ENCODE peak calls at places on chromosomes 2 and 18, in five cellular contexts. One of them, this sample, is unnamed.

GRCh38 chr2:143140864-143141637 is 11.8 kb downstream of the ARHGAP15 start:
- DNase-seq in IMR-90: no peak
- DNase-seq in H1: no peak
- DNase-seq in mesenchymal stem cell: no peak
- DNase-seq in neuronal stem cell: no peak
- DNase-seq in this sample: no peak

GRCh38 chr2:48126180-48126579 is 219.9 kb upstream of the FBXO11 start:
- DNase-seq in mesenchymal stem cell: peak; percentile 73
- DNase-seq in neuronal stem cell: no peak
- DNase-seq in IMR-90: peak; percentile 75
- DNase-seq in H1: no peak
- DNase-seq in this sample: no peak

GRCh38 chr2:147844691-147845607 is at the start of gene ACVR2A:
- DNase-seq in neuronal stem cell: peak; percentile 53
- DNase-seq in H1: no peak
- DNase-seq in mesenchymal stem cell: peak; percentile 68
- DNase-seq in IMR-90: peak; percentile 28
- DNase-seq in this sample: peak; percentile 60

GRCh38 chr2:219402665-219403515 is 15.2 kb upstream of the DNPEP start:
- DNase-seq in IMR-90: peak; percentile 88
- DNase-seq in H1: no peak
- DNase-seq in neuronal stem cell: peak; percentile 75
- DNase-seq in mesenchymal stem cell: peak; percentile 86
- DNase-seq in this sample: peak; percentile 90

GRCh38 chr2:175366814-175367213 is 185.3 kb upstream of the ATP5MC3 start:
- DNase-seq in neuronal stem cell: peak; percentile 41
- DNase-seq in mesenchymal stem cell: peak; percentile 42
- DNase-seq in IMR-90: peak; percentile 43
- DNase-seq in H1: peak; percentile 10
- DNase-seq in this sample: peak; percentile 13

GRCh38 chr2:72883356-72883962 is 3.7 kb upstream of the SPR start:
- DNase-seq in H1: no peak
- DNase-seq in mesenchymal stem cell: peak; percentile 58
- DNase-seq in IMR-90: peak; percentile 46
- DNase-seq in neuronal stem cell: peak; percentile 61
- DNase-seq in this sample: peak; percentile 70

GRCh38 chr18:3595282-3596273 is 145.6 kb downstream of the TGIF1 start:
- DNase-seq in H1: no peak
- DNase-seq in IMR-90: peak; percentile 98
- DNase-seq in mesenchymal stem cell: peak; percentile 99
- DNase-seq in neuronal stem cell: no peak
- DNase-seq in this sample: peak; percentile 78

GRCh38 chr2:186761814-186762213 is 68.0 kb downstream of the FAM171B start:
- DNase-seq in H1: no peak
- DNase-seq in IMR-90: no peak
- DNase-seq in mesenchymal stem cell: no peak
- DNase-seq in neuronal stem cell: no peak
- DNase-seq in this sample: no peak

GRCh38 chr2:174729797-174730529 is 34.3 kb downstream of the CHRNA1 start:
- DNase-seq in neuronal stem cell: no peak
- DNase-seq in IMR-90: peak; percentile 10
- DNase-seq in H1: peak; percentile 29
- DNase-seq in mesenchymal stem cell: peak; percentile 15
- DNase-seq in this sample: peak; percentile 72

DNA sequence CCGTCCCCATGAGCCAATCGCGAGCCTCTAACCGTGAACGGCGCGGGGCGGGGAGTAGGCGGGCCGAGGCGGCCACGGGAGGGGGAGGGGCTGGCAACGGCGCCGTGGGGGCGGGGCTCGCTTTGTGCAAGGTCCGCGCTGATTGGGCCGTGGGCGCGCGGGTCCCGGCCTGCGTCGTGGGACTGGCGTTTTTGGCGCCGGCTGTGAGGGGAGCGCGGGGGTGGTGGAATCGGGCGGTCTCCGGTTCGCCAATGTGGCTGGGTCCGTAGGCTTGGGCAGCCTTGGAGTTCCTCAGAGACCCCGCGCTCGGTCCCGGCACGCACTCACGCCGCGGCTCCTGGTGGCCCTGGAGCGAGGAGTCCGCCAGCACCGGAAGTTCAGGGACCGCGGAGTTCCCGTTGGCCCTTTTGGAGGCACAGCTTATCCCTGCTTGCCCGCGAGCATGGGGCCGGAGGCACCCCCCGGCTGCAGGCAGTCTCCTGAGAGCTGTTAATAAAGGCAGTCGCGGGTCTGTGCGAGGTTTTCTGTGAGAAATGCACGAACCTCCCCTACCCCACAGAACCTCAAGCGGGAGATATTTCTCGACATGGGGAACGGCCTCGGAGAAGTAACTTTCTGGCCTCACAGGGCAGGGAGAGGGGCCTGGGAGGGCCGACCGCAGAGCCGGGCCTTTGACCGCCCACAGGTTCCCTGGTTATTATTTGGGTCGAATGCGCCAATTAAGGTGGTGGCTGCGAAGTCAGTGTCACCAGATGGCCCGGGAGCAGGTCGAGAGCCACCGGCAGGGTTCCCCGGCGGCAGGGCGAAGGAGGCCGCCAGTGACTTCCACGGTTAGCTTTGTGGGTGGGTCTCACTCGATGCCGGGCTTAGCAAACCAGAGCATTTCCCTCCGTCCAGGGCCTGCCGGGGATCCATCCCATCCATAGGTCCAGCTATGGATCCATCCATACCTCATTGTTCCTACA is 574 bp upstream of the NCL start:
- DNase-seq in neuronal stem cell: peak; percentile 96
- DNase-seq in mesenchymal stem cell: no peak
- DNase-seq in H1: peak; percentile 89
- DNase-seq in IMR-90: no peak
- DNase-seq in this sample: peak; percentile 40
- H4K91ac ChIP-seq in neuronal stem cell: peak overlapping the region; percentile 92
- H4K91ac ChIP-seq in mesenchymal stem cell: peak overlapping the region; percentile 12
- H4K91ac ChIP-seq in H1: peak overlapping the region; percentile 93
- H4K91ac ChIP-seq in IMR-90: peak overlapping the region; percentile 78
- H4K91ac ChIP-seq in this sample: peak overlapping the region; percentile 81

GRCh38 chr2:178425255-178425827 is 25.6 kb downstream of the PRKRA start:
- DNase-seq in mesenchymal stem cell: no peak
- DNase-seq in neuronal stem cell: no peak
- DNase-seq in H1: no peak
- DNase-seq in IMR-90: no peak
- DNase-seq in this sample: no peak

GRCh38 chr2:178429336-178429735 is 21.6 kb downstream of the PRKRA start:
- DNase-seq in IMR-90: no peak
- DNase-seq in mesenchymal stem cell: no peak
- DNase-seq in neuronal stem cell: no peak
- DNase-seq in H1: no peak
- DNase-seq in this sample: no peak

GRCh38 chr2:178426388-178426787 is 24.6 kb downstream of the PRKRA start:
- DNase-seq in H1: no peak
- DNase-seq in mesenchymal stem cell: no peak
- DNase-seq in neuronal stem cell: no peak
- DNase-seq in IMR-90: peak; percentile 41
- DNase-seq in this sample: no peak

GRCh38 chr2:178428396-178428806 is 22.6 kb downstream of the PRKRA start:
- DNase-seq in IMR-90: no peak
- DNase-seq in H1: no peak
- DNase-seq in neuronal stem cell: no peak
- DNase-seq in mesenchymal stem cell: no peak
- DNase-seq in this sample: peak; percentile 55

GRCh38 chr2:178427458-178427857 is 23.5 kb downstream of the PRKRA start:
- DNase-seq in mesenchymal stem cell: no peak
- DNase-seq in H1: no peak
- DNase-seq in IMR-90: no peak
- DNase-seq in neuronal stem cell: no peak
- DNase-seq in this sample: no peak
- H3K4me3 ChIP-seq in mesenchymal stem cell: no peak overlapping the region
- H3K4me3 ChIP-seq in H1: no peak overlapping the region
- H3K4me3 ChIP-seq in IMR-90: no peak overlapping the region
- H3K4me3 ChIP-seq in neuronal stem cell: no peak overlapping the region
- H3K4me3 ChIP-seq in this sample: no peak overlapping the region

GRCh38 chr2:36463365-36463764 is 107.8 kb downstream of the CRIM1 start:
- DNase-seq in IMR-90: no peak
- DNase-seq in mesenchymal stem cell: no peak
- DNase-seq in neuronal stem cell: no peak
- DNase-seq in H1: no peak
- DNase-seq in this sample: no peak

GRCh38 chr2:36464006-36464721 is 108.6 kb downstream of the CRIM1 start:
- DNase-seq in H1: no peak
- DNase-seq in neuronal stem cell: no peak
- DNase-seq in mesenchymal stem cell: no peak
- DNase-seq in IMR-90: peak; percentile 58
- DNase-seq in this sample: no peak

GRCh38 chr2:36462311-36462710 is 106.7 kb downstream of the CRIM1 start:
- DNase-seq in H1: no peak
- DNase-seq in IMR-90: no peak
- DNase-seq in neuronal stem cell: no peak
- DNase-seq in mesenchymal stem cell: no peak
- DNase-seq in this sample: no peak

GRCh38 chr2:36459725-36460137 is 104.2 kb downstream of the CRIM1 start:
- DNase-seq in neuronal stem cell: peak; percentile 26
- DNase-seq in mesenchymal stem cell: peak; percentile 75
- DNase-seq in IMR-90: peak; percentile 63
- DNase-seq in H1: no peak
- DNase-seq in this sample: no peak

DNA sequence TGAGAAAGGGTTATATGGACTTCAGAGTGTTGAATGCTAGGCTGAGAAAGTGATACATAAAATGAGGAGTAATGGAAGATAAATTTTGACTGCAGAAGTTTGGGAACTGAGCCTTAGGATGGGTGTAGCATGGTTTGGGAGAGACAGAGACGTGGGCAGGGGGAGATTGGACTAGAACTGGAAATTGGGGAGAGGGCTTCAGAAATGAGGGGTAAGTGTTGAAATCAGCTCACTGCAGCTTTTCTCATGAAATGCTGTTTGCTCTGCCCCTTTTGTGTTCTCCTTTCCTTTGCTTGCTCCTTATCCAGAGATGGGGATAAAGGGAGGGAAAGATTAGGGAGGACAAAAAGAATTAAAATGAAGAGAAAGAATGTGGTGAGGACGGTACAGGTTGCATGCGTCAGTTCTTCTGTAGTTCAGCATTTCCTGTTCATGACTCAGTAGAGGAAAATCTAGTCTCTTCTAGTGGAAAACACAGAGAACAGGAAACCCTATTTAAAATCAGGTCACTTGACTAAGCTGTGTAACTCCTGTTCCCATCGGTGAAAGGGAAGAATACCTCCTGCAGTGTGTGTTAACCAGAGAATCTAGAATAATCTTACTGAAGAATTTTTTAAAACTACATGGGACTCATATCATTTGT is 105.6 kb downstream of the CRIM1 start:
- DNase-seq in IMR-90: peak; percentile 96
- DNase-seq in neuronal stem cell: peak; percentile 4
- DNase-seq in H1: no peak
- DNase-seq in mesenchymal stem cell: peak; percentile 91
- DNase-seq in this sample: peak; percentile 81
- H3K18ac ChIP-seq in IMR-90: peak overlapping the region; percentile 91
- H3K18ac ChIP-seq in neuronal stem cell: no peak overlapping the region
- H3K18ac ChIP-seq in H1: peak overlapping the region; percentile 76
- H3K18ac ChIP-seq in mesenchymal stem cell: peak overlapping the region; percentile 67
- H3K18ac ChIP-seq in this sample: peak overlapping the region; percentile 58

GRCh38 chr18:2570772-2571199 is 519 bp downstream of the METTL4 start:
- DNase-seq in neuronal stem cell: no peak
- DNase-seq in mesenchymal stem cell: peak; percentile 83
- DNase-seq in H1: peak; percentile 13
- DNase-seq in IMR-90: peak; percentile 64
- DNase-seq in this sample: peak; percentile 33

GRCh38 chr18:2572144-2572682 is 856 bp downstream of the NDC80 start:
- DNase-seq in H1: no peak
- DNase-seq in neuronal stem cell: no peak
- DNase-seq in mesenchymal stem cell: peak; percentile 15
- DNase-seq in IMR-90: no peak
- DNase-seq in this sample: no peak

GRCh38 chr18:2569338-2570207 is 1.7 kb downstream of the METTL4 start:
- DNase-seq in IMR-90: no peak
- DNase-seq in mesenchymal stem cell: no peak
- DNase-seq in H1: no peak
- DNase-seq in neuronal stem cell: no peak
- DNase-seq in this sample: no peak

GRCh38 chr18:2572892-2573291 is 1.5 kb downstream of the NDC80 start:
- DNase-seq in neuronal stem cell: no peak
- DNase-seq in mesenchymal stem cell: peak; percentile 28
- DNase-seq in H1: no peak
- DNase-seq in IMR-90: no peak
- DNase-seq in this sample: no peak

DNA sequence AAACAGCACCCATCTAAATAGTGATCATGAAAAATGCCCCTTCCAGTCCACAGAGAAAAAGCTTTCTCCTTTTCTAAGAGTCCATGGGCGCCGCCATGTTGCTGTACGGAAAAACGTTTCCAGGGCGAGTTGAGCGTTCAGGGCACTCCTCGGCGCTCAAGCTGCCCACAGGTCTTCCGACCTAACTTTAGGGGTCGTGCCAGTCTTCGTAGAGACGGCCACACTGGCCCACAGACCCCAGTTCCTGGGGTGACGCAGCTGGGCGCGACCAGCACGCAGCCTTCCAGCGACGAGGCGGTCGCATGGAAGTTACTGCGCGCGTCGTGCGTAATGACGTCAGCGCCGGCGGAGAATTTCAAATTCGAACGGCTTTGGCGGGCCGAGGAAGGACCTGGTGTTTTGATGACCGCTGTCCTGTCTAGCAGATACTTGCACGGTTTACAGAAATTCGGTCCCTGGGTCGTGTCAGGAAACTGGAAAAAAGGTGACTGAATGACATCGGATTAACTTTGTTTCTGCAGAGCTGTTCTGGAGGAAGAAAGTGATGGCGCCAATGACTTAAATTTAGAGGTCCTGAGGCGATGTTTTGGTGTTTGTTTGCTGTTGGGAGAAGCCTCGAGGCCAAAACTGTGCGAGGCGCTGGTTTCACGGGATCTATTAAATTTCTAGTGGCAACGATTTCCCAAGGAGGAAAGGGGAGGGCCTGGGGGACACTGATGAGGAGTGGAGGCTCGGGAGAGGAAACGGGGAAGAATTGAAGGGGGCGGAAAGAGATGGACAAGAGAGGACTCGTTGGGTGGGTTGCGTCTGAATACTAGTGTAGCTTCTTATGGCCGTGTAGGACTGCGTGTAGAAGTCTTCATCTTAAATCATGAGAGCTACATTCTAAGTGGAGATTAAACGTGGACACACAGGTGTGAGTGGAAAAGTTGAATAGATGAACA is at the start of the genes METTL4 and NDC80:
- DNase-seq in neuronal stem cell: peak; percentile 89
- DNase-seq in IMR-90: peak; percentile 86
- DNase-seq in mesenchymal stem cell: peak; percentile 92
- DNase-seq in H1: peak; percentile 82
- DNase-seq in this sample: peak; percentile 96
- H4K91ac ChIP-seq in neuronal stem cell: no peak within 1 kb of the TSS
- H4K91ac ChIP-seq in IMR-90: peak within 1 kb of the TSS; percentile 100
- H4K91ac ChIP-seq in mesenchymal stem cell: peak within 1 kb of the TSS; percentile 100
- H4K91ac ChIP-seq in H1: peak within 1 kb of the TSS; percentile 97
- H4K91ac ChIP-seq in this sample: peak within 1 kb of the TSS; percentile 98

DNA sequence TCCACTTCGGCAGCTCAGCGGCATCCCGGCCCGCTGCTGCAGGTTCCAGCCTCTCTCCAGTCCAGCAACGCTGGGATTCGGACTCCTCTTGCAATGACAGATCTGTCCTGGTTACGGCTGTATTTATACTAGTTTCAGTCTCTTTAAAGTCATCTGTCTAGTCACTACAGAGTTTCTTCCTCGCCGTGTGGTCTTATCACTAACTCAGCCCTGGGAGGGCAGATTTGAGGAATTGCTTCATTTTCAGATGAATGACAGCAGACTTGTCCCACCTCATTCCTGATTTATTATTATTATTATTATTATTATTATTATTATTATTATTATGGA is 2.2 kb downstream of the KLHL29 start:
- DNase-seq in IMR-90: peak; percentile 19
- DNase-seq in neuronal stem cell: no peak
- DNase-seq in H1: no peak
- DNase-seq in mesenchymal stem cell: no peak
- DNase-seq in this sample: peak; percentile 34
- H3K4me3 ChIP-seq in IMR-90: peak overlapping the region; percentile 88
- H3K4me3 ChIP-seq in neuronal stem cell: peak overlapping the region; percentile 60
- H3K4me3 ChIP-seq in H1: peak overlapping the region; percentile 71
- H3K4me3 ChIP-seq in mesenchymal stem cell: peak overlapping the region; percentile 85
- H3K4me3 ChIP-seq in this sample: peak overlapping the region; percentile 87